ENCODE peak calls at places on chromosomes 2 and 18, in four cellular contexts. K is GM12878, M is HepG2, O is K562. J is an unnamed sample.

GRCh38 chr2:52034706-52035105 is 1002.8 kb upstream of the NRXN1 start:
- DNase-seq in K (no peak), M (no peak), O (no peak), J (no peak)

GRCh38 chr18:2223859-2224258 is 347.4 kb downstream of the METTL4 start:
- DNase-seq in K (no peak), M (peak), O (no peak), J (no peak)

GRCh38 chr2:130382313-130382917 is 26.6 kb downstream of the PTPN18 start:
- DNase-seq in K (no peak), M (no peak), O (no peak), J (no peak)

GRCh38 chr2:37472959-37473358 is 128.5 kb downstream of the QPCT start:
- DNase-seq in K (no peak), M (no peak), O (no peak), J (no peak)

GRCh38 chr2:216021768-216022167 is 8.4 kb upstream of the MREG start:
- DNase-seq in K (no peak), M (peak), O (no peak), J (no peak)

GRCh38 chr2:100928235-100928634 is 73.9 kb upstream of the RPL31 start:
- DNase-seq in K (no peak), M (no peak), O (no peak), J (no peak)

GRCh38 chr18:32930695-32931301 is 158.0 kb upstream of the KLHL14 start:
- DNase-seq in K (no peak), M (peak), O (peak), J (peak)

GRCh38 chr18:44537521-44537920 is 143.2 kb upstream of the SETBP1 start:
- DNase-seq in K (no peak), M (no peak), O (no peak), J (no peak)

GRCh38 chr18:79523221-79523737 is 127.5 kb downstream of the NFATC1 start:
- DNase-seq in K (no peak), M (no peak), O (no peak), J (no peak)

GRCh38 chr2:178650554-178650953 is 156.7 kb downstream of the TTN start:
- DNase-seq in K (no peak), M (no peak), O (no peak), J (no peak)

GRCh38 chr2:66541646-66542045 is 106.7 kb downstream of the MEIS1 start:
- DNase-seq in K (no peak), M (no peak), O (no peak), J (no peak)

GRCh38 chr2:108591163-108591562 is 56.9 kb downstream of the LIMS1 start:
- DNase-seq in K (no peak), M (no peak), O (no peak), J (no peak)

GRCh38 chr18:73597832-73598615 is 549.6 kb downstream of the FBXO15 start:
- DNase-seq in K (no peak), M (no peak), O (no peak), J (no peak)

GRCh38 chr18:7760967-7761946 is 194.1 kb downstream of the PTPRM start:
- DNase-seq in K (no peak), M (peak), O (no peak), J (no peak)

GRCh38 chr2:893311-893710 is 57.3 kb upstream of the SNTG2 start:
- DNase-seq in K (no peak), M (no peak), O (peak), J (peak)

GRCh38 chr2:131076707-131077106 is 16.6 kb downstream of the FAM168B start:
- DNase-seq in K (no peak), M (peak), O (no peak), J (no peak)

GRCh38 chr2:11998626-11999378 is 252.4 kb downstream of the LPIN1 start:
- DNase-seq in K (peak), M (no peak), O (no peak), J (no peak)

GRCh38 chr2:10333247-10333613 is 30.5 kb downstream of the HPCAL1 start:
- DNase-seq in K (no peak), M (no peak), O (no peak), J (peak)

GRCh38 chr2:86671304-86671981 is 47.8 kb upstream of the RNF103 start:
- DNase-seq in K (no peak), M (peak), O (no peak), J (no peak)

GRCh38 chr2:239409976-239410375 is 9.2 kb upstream of the HDAC4 start:
- DNase-seq in K (no peak), M (no peak), O (no peak), J (no peak)

GRCh38 chr2:218671077-218671653 is 637 bp downstream of the RNF25 start:
- DNase-seq in K (no peak), M (no peak), O (no peak), J (no peak)

GRCh38 chr18:74609535-74609934 is 11.9 kb downstream of the ZNF407 start:
- DNase-seq in K (no peak), M (no peak), O (no peak), J (no peak)

GRCh38 chr18:61435064-61435652 is 101.9 kb downstream of the CDH20 start:
- DNase-seq in K (no peak), M (peak), O (peak), J (peak)

DNA sequence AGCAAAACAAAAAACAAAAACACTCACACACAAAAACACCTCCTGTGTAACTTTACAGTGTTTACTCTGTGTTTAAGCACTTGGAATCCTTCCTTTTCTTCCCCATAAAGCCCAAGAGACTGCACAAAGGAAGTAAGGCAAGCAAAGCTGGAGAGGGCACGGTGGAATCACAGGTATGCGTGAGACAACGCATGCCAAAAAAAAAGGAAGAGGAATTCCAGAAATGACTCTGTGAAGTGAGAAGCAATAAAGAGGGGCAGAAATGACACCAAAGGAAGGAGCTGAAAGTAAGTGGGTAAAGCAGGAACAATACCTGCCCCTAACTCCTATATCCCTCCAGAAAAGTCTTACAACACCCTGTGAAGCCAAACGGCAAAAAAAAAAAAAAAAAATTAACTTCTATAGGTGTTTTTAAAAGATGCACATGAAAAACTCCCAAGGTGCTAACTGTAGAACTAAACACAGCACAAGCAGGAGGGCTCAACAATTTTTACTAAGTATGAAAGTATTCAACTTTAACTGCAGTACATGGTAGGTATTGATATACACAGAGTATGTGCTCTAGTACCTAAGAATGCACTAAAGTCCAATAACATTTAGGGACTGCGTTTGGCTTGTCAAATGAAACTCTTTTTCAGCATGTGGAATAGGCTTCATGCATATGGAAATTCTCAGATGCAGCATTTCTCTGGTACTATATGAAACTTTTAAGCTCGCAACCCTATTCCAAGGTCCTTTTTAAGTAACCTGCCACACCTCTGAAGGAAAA is 9.1 kb downstream of the RND3 start:
- DNase-seq in K (no peak), M (no peak), O (no peak), J (no peak)
- TF ChIP-seq TARDBP in K (no peak), M (no peak), O (no peak), J (no peak)

GRCh38 chr18:65082907-65083306 is 667.9 kb upstream of the CDH7 start:
- DNase-seq in K (no peak), M (no peak), O (no peak), J (no peak)
- TF ChIP-seq TARDBP in K (no peak), M (no peak), O (no peak), J (no peak)

DNA sequence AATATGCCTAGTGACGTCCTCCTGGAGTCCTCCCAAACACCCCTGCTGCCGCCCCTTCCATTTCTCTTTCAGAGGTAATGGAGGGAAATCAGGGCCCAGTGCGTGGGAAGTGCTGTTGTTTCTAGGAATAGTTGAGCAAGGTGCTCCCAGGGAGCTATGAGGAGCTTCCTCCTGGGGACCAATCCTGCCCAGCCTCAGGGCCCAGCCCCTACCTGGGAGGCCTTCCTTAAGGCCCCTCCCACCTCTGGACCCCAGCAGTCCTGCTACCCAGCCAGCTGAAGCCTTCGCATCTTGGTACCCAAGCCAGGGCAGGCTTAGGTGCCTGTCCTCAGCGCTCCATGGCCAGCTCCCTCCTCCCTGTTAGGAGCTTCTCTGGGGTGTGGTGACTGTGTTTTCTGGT is 170.2 kb upstream of the MYCN start:
- DNase-seq in K (no peak), M (no peak), O (no peak), J (no peak)
- TF ChIP-seq TARDBP in K (no peak), M (no peak), O (no peak), J (no peak)

GRCh38 chr2:8452296-8452695 is 229.6 kb upstream of the ID2 start:
- DNase-seq in K (no peak), M (no peak), O (no peak), J (no peak)
- TF ChIP-seq TARDBP in K (no peak), M (no peak), O (no peak), J (no peak)

DNA sequence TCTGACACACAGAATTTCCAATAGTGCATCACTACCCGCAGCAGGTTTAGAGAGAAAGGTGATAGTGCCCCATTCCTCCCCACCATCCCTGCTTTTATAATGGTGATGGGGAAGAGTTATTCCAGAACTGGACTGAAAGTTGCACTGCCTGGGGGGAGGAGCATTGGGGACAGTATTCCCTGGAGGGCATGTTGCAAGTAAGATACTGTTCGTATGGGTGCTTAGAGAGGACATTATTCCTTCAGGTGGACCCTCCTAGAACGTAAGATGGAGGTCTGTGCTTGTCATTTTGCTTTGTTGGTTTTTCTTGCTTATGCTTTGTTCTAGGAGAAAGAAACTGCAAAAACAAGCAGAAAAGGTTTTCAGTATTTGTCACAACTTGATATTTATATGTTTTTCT is 23.7 kb downstream of the MRPS9 start:
- DNase-seq in K (no peak), M (no peak), O (no peak), J (no peak)
- TF ChIP-seq TARDBP in K (no peak), M (no peak), O (no peak), J (no peak)

DNA sequence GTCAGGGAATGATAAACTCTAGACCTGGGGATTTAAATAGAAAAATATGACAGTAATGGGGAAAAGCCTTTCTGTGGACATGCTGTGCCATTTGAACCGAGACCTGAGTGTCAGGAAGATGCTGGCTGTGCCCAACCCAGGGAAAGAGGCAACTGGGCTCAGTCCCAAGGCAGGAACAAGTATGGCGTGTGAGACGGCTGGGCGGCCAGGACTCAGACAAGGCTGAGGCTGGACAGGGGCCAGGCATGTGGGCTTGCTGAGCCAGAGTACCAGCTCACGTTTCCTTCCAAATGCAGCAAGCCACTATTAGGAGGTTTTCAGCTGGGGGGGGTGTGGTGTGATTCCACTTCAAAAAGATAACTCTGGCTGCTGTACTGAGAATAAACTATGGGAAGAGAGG is 92.4 kb downstream of the INPP5D start:
- DNase-seq in K (no peak), M (no peak), O (no peak), J (no peak)
- TF ChIP-seq TARDBP in K (no peak), M (no peak), O (no peak), J (no peak)

DNA sequence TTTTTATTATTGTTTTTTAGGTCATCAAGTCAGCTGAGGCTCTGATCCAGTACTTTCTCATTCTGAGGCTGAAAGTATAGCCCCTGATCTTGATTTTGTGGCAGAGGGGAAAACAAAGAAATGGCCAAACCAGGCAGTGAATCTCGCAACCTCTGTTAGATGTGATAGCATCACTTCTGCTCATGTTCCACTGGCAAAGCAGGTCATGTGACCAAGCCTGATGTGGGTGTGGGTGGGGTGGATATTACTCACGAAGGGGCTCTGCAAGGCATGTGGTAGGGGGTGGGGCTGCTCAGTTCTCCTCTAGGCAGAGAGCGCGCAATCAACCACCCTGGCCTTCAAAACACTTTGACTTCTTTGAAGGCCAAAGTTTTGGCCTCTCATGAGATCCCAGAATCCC is 254.2 kb downstream of the MYCN start:
- DNase-seq in K (no peak), M (no peak), O (no peak), J (no peak)
- TF ChIP-seq TARDBP in K (no peak), M (no peak), O (no peak), J (no peak)

J was measured in HEK293T.